ENCODE peak calls at places on chromosomes 13 and 19, in five cellular contexts. C is GM12878, B is A549, I is HL-60, O is HCT116. H is an unnamed sample.

GRCh38 chr13:41930154-41930553 is 30.8 kb downstream of the VWA8 start:
- DNase-seq in C (no peak), B (no peak), I (no peak), O (no peak), H (no peak)

GRCh38 chr13:67355791-67356190 is 125.7 kb upstream of the PCDH9 start:
- DNase-seq in C (no peak), B (no peak), I (no peak), O (no peak), H (no peak)

GRCh38 chr19:14405380-14405757 is 13.8 kb downstream of the DDX39A start:
- DNase-seq in C (no peak), B (no peak), I (no peak), O (no peak), H (no peak)

GRCh38 chr13:94251801-94252200 is 227.7 kb downstream of the DCT start:
- DNase-seq in C (no peak), B (no peak), I (no peak), O (no peak), H (no peak)

GRCh38 chr13:65592757-65593156 is 1637.4 kb downstream of the PCDH9 start:
- DNase-seq in C (no peak), B (no peak), I (no peak), O (no peak), H (no peak)

GRCh38 chr19:57807541-57807940 is 7.2 kb downstream of the ZNF552 start:
- DNase-seq in C (no peak), B (no peak), I (no peak), O (no peak), H (no peak)

GRCh38 chr19:7988307-7988706 is 17.1 kb downstream of the ELAVL1 start:
- DNase-seq in C (no peak), B (no peak), I (no peak), O (no peak), H (no peak)

GRCh38 chr13:46160474-46161066 is 21.4 kb downstream of the LCP1 start:
- DNase-seq in C (no peak), B (peak), I (peak), O (peak), H (peak)

GRCh38 chr19:33580645-33581037 is 41.1 kb upstream of the CHST8 start:
- DNase-seq in C (no peak), B (no peak), I (no peak), O (no peak), H (no peak)

GRCh38 chr19:45097776-45098520 is 5.0 kb downstream of the PPP1R37 start:
- DNase-seq in C (no peak), B (peak), I (peak), O (no peak), H (peak)

GRCh38 chr13:114099918-114100445 is 32.4 kb downstream of the RASA3 start:
- DNase-seq in C (no peak), B (peak), I (peak), O (peak), H (no peak)

GRCh38 chr13:106540613-106541012 is 5.2 kb upstream of the EFNB2 start:
- DNase-seq in C (no peak), B (no peak), I (no peak), O (no peak), H (no peak)

GRCh38 chr13:59236309-59236939 is 927.3 kb downstream of the DIAPH3 start:
- DNase-seq in C (no peak), B (no peak), I (no peak), O (no peak), H (no peak)

GRCh38 chr19:7993560-7993959 is 11.9 kb downstream of the ELAVL1 start:
- DNase-seq in C (no peak), B (no peak), I (no peak), O (no peak), H (no peak)

GRCh38 chr19:30236006-30236405 is 136.2 kb upstream of the ZNF536 start:
- DNase-seq in C (no peak), B (no peak), I (no peak), O (no peak), H (no peak)

GRCh38 chr19:4571305-4571917 is 11.9 kb upstream of the SEMA6B start:
- DNase-seq in C (no peak), B (no peak), I (no peak), O (no peak), H (no peak)

GRCh38 chr13:66345988-66346387 is 884.1 kb downstream of the PCDH9 start:
- DNase-seq in C (no peak), B (no peak), I (no peak), O (no peak), H (no peak)

GRCh38 chr13:64314286-64314685 is 2898.6 kb upstream of the PCDH20 start:
- DNase-seq in C (no peak), B (no peak), I (no peak), O (no peak), H (no peak)

GRCh38 chr13:69820180-69820579 is 287.4 kb upstream of the ATXN8OS start:
- DNase-seq in C (no peak), B (no peak), I (no peak), O (no peak), H (no peak)

GRCh38 chr19:50147462-50148423 is 15.3 kb downstream of the IZUMO2 start:
- DNase-seq in C (peak), B (peak), I (peak), O (peak), H (peak)
- TF ChIP-seq REST in C (no peak), B (no peak), I (no peak), O (no peak), H (no peak)

GRCh38 chr19:48181505-48181904 is 11.0 kb downstream of the ZSWIM9 start:
- DNase-seq in C (no peak), B (peak), I (no peak), O (no peak), H (no peak)
- TF ChIP-seq REST in C (no peak), B (no peak), I (no peak), O (no peak), H (no peak)

GRCh38 chr19:17089238-17089637 is 13.7 kb downstream of the MYO9B start:
- DNase-seq in C (no peak), B (no peak), I (no peak), O (no peak), H (no peak)
- TF ChIP-seq REST in C (no peak), B (no peak), I (no peak), O (no peak), H (no peak)

DNA sequence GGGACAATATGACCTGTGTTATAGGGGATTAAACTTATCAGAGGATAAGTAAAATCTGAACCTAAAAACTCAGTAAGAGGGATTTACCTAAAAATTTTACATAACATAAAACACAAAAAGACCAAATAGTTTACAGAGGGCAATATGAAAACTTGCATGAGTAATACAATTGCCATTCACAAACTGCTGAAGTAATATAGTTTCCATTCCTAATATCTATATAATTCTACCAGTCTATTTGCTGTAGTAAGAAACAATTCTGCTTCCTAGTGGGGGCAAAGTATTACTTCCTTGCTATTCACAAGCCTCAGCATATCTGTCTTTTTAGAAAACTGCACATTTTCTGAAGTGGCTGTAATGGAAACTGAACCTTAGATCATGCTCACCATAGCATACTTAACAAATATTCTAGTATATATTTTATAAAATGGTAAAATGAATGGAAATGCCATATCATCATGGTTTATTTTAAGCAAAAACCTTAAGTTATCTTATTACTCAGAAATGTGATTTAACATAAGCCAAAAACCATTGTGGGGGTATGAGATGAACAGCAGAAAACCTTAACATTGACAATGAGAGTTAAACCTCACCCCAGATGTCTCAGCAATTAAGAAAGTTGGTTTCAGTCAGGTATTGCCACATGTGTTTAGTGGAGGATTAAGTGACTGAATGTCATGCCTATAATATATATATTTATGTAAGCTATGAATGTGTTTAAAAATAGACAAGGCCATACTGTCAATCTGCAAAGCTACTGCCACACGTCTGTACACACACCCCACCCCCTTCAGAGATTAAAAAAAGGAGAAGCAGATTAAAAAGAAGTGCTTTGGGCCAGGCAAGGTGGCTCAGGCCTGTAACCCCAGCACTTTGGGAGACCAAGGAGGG is 136.8 kb downstream of the MIPEP start:
- DNase-seq in C (peak), B (no peak), I (no peak), O (no peak), H (no peak)
- TF ChIP-seq REST in C (no peak), B (no peak), I (no peak), O (no peak), H (no peak)

GRCh38 chr13:36665630-36666029 is 8.2 kb upstream of the SERTM1 start:
- DNase-seq in C (no peak), B (no peak), I (no peak), O (no peak), H (no peak)
- TF ChIP-seq REST in C (no peak), B (no peak), I (no peak), O (no peak), H (no peak)

H was measured in Panc1.